ENCODE peak calls at places on chromosome 9, in four cellular contexts. J is uterus, S is neural progenitor cell, W is AG09309. A is an unnamed sample.

GRCh38 chr9:93039456-93039855 is 19.0 kb upstream of the SUSD3 start:
- DNase-seq in W (no peak), J (no peak), S (no peak), A (no peak)

GRCh38 chr9:23663536-23663935 is 162.5 kb downstream of the ELAVL2 start:
- DNase-seq in J (no peak), W (no peak), S (no peak), A (no peak)

GRCh38 chr9:134348404-134349155 is 22.3 kb downstream of the RXRA start:
- DNase-seq in W (no peak), J (no peak), S (no peak), A (peak)

GRCh38 chr9:106333487-106333886 is 529.5 kb upstream of the ZNF462 start:
- DNase-seq in J (no peak), S (no peak), W (no peak), A (no peak)

GRCh38 chr9:37904647-37905505 is 949 bp upstream of the SLC25A51 start:
- DNase-seq in W (no peak), S (no peak), J (no peak), A (no peak)

GRCh38 chr9:109856785-109857184 is 76.8 kb downstream of the PALM2AKAP2 start:
- DNase-seq in J (peak), S (peak), W (no peak), A (peak)

GRCh38 chr9:127912882-127913281 is 4.0 kb downstream of the ST6GALNAC4 start:
- DNase-seq in J (no peak), S (no peak), W (no peak), A (no peak)

GRCh38 chr9:111945216-111945615 is 48.6 kb downstream of the UGCG start:
- DNase-seq in W (peak), J (no peak), S (no peak), A (no peak)

GRCh38 chr9:754150-754931 is 87.2 kb upstream of the DMRT1 start:
- DNase-seq in J (no peak), W (no peak), S (no peak), A (no peak)

GRCh38 chr9:121201045-121201737 is 478 bp downstream of the RAB14 start:
- DNase-seq in J (no peak), S (peak), W (no peak), A (no peak)

GRCh38 chr9:72041775-72042194 is 18.6 kb downstream of the C9orf57 start:
- DNase-seq in S (no peak), J (peak), W (peak), A (no peak)

GRCh38 chr9:13144176-13144820 is 135.2 kb downstream of the MPDZ start:
- DNase-seq in W (no peak), S (no peak), J (no peak), A (no peak)

GRCh38 chr9:114301798-114302565 is 20.9 kb upstream of the ORM1 start:
- DNase-seq in J (no peak), W (no peak), S (no peak), A (peak)

GRCh38 chr9:134438204-134438788 is 112.0 kb downstream of the RXRA start:
- DNase-seq in J (no peak), S (peak), W (no peak), A (no peak)

GRCh38 chr9:124145903-124146575 is 111.7 kb upstream of the NEK6 start:
- DNase-seq in S (no peak), J (no peak), W (no peak), A (no peak)

GRCh38 chr9:121800376-121800775 is 148.9 kb downstream of the DAB2IP start:
- DNase-seq in J (no peak), W (no peak), S (no peak), A (no peak)

GRCh38 chr9:137357166-137357565 is 55.1 kb upstream of the NRARP start:
- DNase-seq in S (no peak), W (no peak), J (no peak), A (no peak)

GRCh38 chr9:134784612-134785305 is 95.9 kb upstream of the FCN2 start:
- DNase-seq in W (no peak), J (no peak), S (peak), A (no peak)

GRCh38 chr9:72334658-72335337 is 30.2 kb downstream of the ZFAND5 start:
- DNase-seq in J (no peak), S (no peak), W (no peak), A (no peak)

GRCh38 chr9:117460743-117461142 is 45.9 kb upstream of the ASTN2 start:
- DNase-seq in S (no peak), J (no peak), W (no peak), A (no peak)

GRCh38 chr9:121860744-121861143 is 209.3 kb downstream of the DAB2IP start:
- DNase-seq in S (no peak), J (peak), W (peak), A (no peak)

GRCh38 chr9:1875921-1876448 is 139.2 kb upstream of the SMARCA2 start:
- DNase-seq in W (no peak), S (no peak), J (no peak), A (no peak)

GRCh38 chr9:81456431-81456970 is 232.8 kb downstream of the TLE1 start:
- DNase-seq in J (no peak), S (no peak), W (peak), A (no peak)

GRCh38 chr9:101399641-101399965 is 952 bp downstream of the ZNF189 start:
- DNase-seq in W (no peak), J (no peak), S (no peak), A (no peak)

GRCh38 chr9:85521331-85522197 is 220.2 kb downstream of the AGTPBP1 start:
- DNase-seq in J (no peak), W (no peak), S (no peak), A (peak)

GRCh38 chr9:88418715-88419540 is 30.7 kb downstream of the SPIN1 start:
- DNase-seq in J (no peak), W (no peak), S (no peak), A (no peak)

GRCh38 chr9:109467936-109468335 is 30.2 kb downstream of the PTPN3 start:
- DNase-seq in S (peak), J (no peak), W (no peak), A (no peak)

GRCh38 chr9:117548556-117548955 is 133.7 kb upstream of the ASTN2 start:
- DNase-seq in W (no peak), S (no peak), J (no peak), A (no peak)

GRCh38 chr9:107488400-107489143 is 997 bp downstream of the KLF4 start:
- DNase-seq in J (peak), W (no peak), S (peak), A (no peak)

GRCh38 chr9:21710792-21711191 is 91.6 kb upstream of the MTAP start:
- DNase-seq in J (no peak), W (no peak), S (no peak), A (no peak)

GRCh38 chr9:129141066-129142041 is 30.1 kb downstream of the PTPA start:
- DNase-seq in J (peak), W (peak), S (peak), A (no peak)

GRCh38 chr9:86093788-86094555 is 5.4 kb downstream of the GOLM1 start:
- DNase-seq in S (no peak), J (no peak), W (no peak), A (no peak)

GRCh38 chr9:5515261-5515650 is 4.9 kb downstream of the PDCD1LG2 start:
- DNase-seq in J (no peak), S (no peak), W (no peak), A (no peak)

GRCh38 chr9:7178729-7179128 is 421.0 kb downstream of the KDM4C start:
- DNase-seq in J (no peak), S (no peak), W (no peak), A (no peak)

GRCh38 chr9:70597886-70598285 is 183.4 kb upstream of the KLF9 start:
- DNase-seq in S (no peak), W (no peak), J (no peak), A (no peak)

GRCh38 chr9:22005083-22005699 is 3.9 kb downstream of the CDKN2B start:
- DNase-seq in W (no peak), S (peak), J (no peak), A (no peak)

GRCh38 chr9:223167-223566 is 8.5 kb downstream of the DOCK8 start:
- DNase-seq in S (peak), W (no peak), J (no peak), A (no peak)

GRCh38 chr9:106403081-106403480 is 459.9 kb upstream of the ZNF462 start:
- DNase-seq in S (peak), W (no peak), J (no peak), A (no peak)

DNA sequence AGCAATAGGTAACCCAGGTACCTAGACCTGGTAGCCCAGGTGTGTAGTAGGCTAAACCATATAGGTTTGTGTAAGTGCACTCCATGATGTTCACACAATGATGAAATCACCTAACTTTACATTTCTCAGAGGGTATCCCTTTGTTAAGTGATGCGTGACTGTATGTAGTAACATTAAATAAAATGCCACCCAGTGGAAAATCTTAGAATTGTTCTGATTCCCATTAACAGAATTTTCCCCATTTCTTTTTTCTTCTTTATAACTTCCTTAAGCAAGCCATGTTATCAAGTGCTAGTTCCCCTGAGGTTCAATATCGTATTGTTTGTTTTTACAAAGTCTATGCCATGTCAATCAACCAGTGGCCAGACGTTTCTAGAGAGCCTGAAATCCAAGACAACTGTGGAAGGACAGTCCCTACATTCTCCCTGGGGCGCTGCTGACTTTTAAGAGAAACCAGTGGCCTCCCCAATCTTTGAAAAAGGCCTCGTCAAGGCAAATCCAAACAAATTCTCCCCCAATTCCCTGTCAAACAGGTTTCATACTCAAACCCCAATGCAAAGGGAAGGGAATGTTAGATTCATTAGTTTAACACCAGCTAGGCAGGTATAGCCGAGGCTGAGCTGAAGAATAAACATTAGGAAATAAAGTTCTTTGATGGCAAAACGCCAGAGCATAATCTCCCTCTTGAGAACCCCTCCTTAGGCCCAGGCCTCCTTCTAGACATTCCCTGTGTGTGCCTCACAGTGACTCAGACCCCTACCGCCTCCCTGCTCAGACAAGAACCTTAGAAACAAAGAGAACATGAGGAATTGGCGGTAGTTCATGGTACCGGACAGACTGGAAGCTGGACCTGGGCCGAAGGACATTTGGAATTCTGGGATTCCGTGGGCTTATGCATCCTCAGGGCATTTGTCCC is 198.7 kb downstream of the GNA14 start:
- DNase-seq in J (no peak), S (no peak), W (peak), A (no peak)
- TF ChIP-seq CTCF in J (no peak), S (no peak), W (no peak), A (no peak)

GRCh38 chr9:110880123-110880522 is 158.1 kb downstream of the LPAR1 start:
- DNase-seq in J (no peak), S (peak), W (peak), A (no peak)

GRCh38 chr9:110877376-110877775 is 160.9 kb downstream of the LPAR1 start:
- DNase-seq in J (no peak), W (no peak), S (no peak), A (no peak)

GRCh38 chr9:110869931-110870330 is 168.3 kb downstream of the LPAR1 start:
- DNase-seq in J (no peak), S (no peak), W (no peak), A (no peak)

GRCh38 chr9:110871736-110872135 is 166.5 kb downstream of the LPAR1 start:
- DNase-seq in J (no peak), W (no peak), S (no peak), A (no peak)

GRCh38 chr9:110875275-110875674 is 163.0 kb downstream of the LPAR1 start:
- DNase-seq in J (no peak), S (peak), W (no peak), A (peak)
- TF ChIP-seq CTCF in J (no peak), S (peak), W (no peak), A (no peak)

DNA sequence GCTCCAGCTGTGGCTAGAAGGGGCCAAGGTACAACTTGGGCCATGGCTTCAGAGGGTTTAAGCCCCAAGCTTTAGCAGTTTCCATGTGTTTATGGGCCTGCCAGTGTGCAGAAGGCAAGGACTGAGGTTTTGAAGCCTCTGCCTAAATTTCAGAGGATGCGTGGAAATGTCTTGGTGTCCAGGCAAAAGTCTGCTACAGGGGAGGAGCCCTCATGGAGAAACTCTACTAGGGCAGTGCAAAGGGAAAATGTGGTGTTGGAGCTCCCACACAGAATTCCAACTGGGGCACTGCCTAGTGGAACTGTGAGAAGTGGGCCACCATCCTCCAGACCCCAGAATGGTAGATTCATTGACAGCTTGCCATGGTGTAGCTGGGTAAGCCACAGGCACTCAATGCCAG is 527.2 kb upstream of the RORB start:
- DNase-seq in W (no peak), J (no peak), S (no peak), A (no peak)
- TF ChIP-seq CTCF in W (no peak), J (no peak), S (no peak), A (no peak)

DNA sequence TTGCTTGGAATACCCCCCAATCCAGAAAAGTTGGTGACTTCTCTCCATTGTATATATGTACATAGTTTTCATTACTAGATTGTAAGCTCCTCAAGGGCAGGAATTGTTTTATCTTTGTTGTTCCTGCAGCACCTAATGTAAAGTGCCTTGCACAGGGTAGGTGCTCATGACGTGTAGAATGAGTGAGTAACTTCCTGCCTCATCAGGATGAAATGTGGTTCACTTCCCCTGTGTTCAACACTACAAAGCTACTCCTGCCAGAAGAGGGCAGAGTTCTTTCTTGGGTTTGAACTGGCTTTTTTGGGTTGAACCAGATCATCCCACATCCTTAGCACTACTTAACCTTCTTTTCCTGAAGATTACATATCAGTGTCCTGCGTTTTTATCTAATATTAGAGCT is 23.9 kb downstream of the GTF3C4 start:
- DNase-seq in W (no peak), S (peak), J (no peak), A (no peak)
- TF ChIP-seq CTCF in W (no peak), S (peak), J (no peak), A (no peak)

GRCh38 chr9:32526707-32527048 is 682 bp upstream of the RIGI start:
- DNase-seq in S (no peak), W (no peak), J (no peak), A (no peak)

GRCh38 chr9:32525506-32525905 is 490 bp downstream of the RIGI start:
- DNase-seq in W (no peak), J (no peak), S (no peak), A (no peak)

GRCh38 chr9:32523910-32524309 is 2.1 kb downstream of the RIGI start:
- DNase-seq in J (no peak), S (no peak), W (no peak), A (no peak)

GRCh38 chr9:32524558-32525461 is 1.2 kb downstream of the RIGI start:
- DNase-seq in J (no peak), S (peak), W (no peak), A (no peak)

GRCh38 chr9:32526042-32526706 is at the start of gene RIGI:
- DNase-seq in W (peak), J (peak), S (peak), A (peak)
- TF ChIP-seq CTCF in W (peak), J (peak), S (peak), A (peak)

DNA sequence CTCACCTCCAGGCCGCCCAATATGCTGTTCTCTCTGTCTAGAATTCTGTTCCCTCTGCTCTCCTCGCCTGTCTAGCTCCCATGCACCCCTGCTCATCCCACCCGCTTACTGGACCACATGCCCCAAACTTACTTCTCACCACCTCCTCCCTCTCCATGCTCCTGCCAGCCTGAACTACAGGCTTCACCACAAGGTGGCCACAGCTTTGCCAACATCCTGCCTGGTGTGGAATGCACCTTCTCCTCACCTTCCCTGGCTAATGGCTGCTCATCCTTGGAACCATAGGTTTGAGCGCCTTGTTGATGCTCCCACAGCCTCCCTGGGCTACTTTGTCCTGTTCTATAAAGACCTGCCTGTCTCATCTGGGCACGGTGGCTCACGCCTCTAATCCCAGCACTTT is 9.6 kb downstream of the LAMC3 start:
- DNase-seq in J (no peak), W (no peak), S (no peak), A (no peak)
- TF ChIP-seq CTCF in J (no peak), W (no peak), S (peak), A (no peak)

GRCh38 chr9:126775926-126776325 is 28.9 kb upstream of the ZBTB43 start:
- DNase-seq in S (no peak), W (no peak), J (no peak), A (no peak)

GRCh38 chr9:126781717-126782388 is 23.0 kb upstream of the ZBTB43 start:
- DNase-seq in S (peak), W (no peak), J (peak), A (peak)

GRCh38 chr9:126773004-126773607 is 31.7 kb upstream of the ZBTB43 start:
- DNase-seq in S (peak), J (no peak), W (no peak), A (peak)

GRCh38 chr9:126781186-126781585 is 23.7 kb upstream of the ZBTB43 start:
- DNase-seq in J (no peak), S (no peak), W (no peak), A (no peak)

DNA sequence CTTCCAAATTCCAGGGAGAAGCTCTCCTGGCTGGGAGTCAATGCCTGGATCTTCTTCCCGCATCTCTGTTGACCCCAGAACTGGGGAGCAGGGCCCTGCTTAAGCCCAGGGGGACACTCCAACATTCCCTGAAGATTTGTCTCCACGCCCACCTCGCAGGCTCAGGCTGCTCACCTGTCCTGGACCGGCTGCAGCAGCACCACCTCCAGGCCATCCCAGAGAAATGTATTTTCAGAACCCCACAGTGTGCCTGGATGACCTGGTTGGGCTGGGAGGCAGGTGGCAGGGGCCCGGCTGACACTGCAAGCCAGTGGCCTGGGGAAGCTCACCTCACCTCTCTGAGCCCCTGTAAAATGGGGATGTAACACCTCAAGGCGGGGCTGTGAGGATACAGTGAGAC is 27.1 kb upstream of the ZBTB43 start:
- DNase-seq in S (peak), J (no peak), W (no peak), A (no peak)
- TF ChIP-seq CTCF in S (peak), J (no peak), W (no peak), A (no peak)

DNA sequence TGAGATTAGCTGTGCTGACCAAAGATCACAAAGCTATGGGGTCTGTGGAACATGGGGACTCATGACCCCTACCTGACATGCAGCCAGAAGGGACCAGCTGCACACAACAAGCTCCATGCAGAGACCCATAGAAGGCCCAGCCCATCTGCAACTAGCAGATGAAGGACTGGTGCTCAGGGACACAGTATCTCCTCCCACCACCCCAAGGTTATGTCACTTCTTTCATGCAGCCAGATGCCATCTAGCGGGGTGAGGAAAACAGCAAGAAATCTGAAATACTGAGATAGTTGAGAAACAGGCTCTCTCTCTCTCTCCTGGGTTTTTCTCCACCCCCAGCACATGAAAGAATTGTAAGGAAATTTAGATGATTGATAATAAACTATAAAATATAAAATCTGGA is 161.3 kb upstream of the DAPK1 start:
- DNase-seq in W (no peak), J (no peak), S (no peak), A (no peak)
- TF ChIP-seq CTCF in W (peak), J (no peak), S (no peak), A (no peak)

A was measured in dorsolateral prefrontal cortex.